ENCODE peak calls at places on chromosome 15, in eight cellular contexts. S is A673, O is right lobe of liver, T is lower lobe of right lung, A is colonic mucosa, W is suprapubic skin, D is fibroblast of lung, Y is IMR-90. Q is an unnamed sample.

GRCh38 chr15:80779658-80780415 is 667 bp downstream of the CEMIP start:
- DNase-seq in S (peak; percentile 31), O (peak; percentile 28), T (no peak), A (peak; percentile 33), W (no peak), D (peak; percentile 45), Y (peak; percentile 43), Q (peak; percentile 31)

GRCh38 chr15:35000511-35000910 is 12.4 kb upstream of the ZNF770 start:
- DNase-seq in S (no peak), O (peak; percentile 25), T (no peak), A (no peak), W (no peak), D (peak; percentile 84), Y (peak; percentile 79), Q (peak; percentile 69)

GRCh38 chr15:43941555-43941954 is 114.8 kb downstream of the WDR76 start:
- DNase-seq in S (no peak), O (no peak), T (no peak), A (no peak), W (no peak), D (no peak), Y (no peak), Q (no peak)

GRCh38 chr15:92449476-92449875 is 55.8 kb downstream of the ST8SIA2 start:
- DNase-seq in S (no peak), O (no peak), T (no peak), A (no peak), W (no peak), D (peak; percentile 84), Y (peak; percentile 15), Q (no peak)

GRCh38 chr15:71934446-71934845 is 124.1 kb downstream of the NR2E3 start:
- DNase-seq in S (no peak), O (no peak), T (no peak), A (no peak), W (no peak), D (no peak), Y (no peak), Q (no peak)

GRCh38 chr15:89888214-89888804 is 5.5 kb downstream of the AP3S2 start:
- DNase-seq in S (peak; percentile 48), O (no peak), T (no peak), A (peak; percentile 60), W (no peak), D (peak; percentile 66), Y (peak; percentile 90), Q (peak; percentile 68)

GRCh38 chr15:85621096-85621495 is 173.6 kb downstream of the KLHL25 start:
- DNase-seq in S (no peak), O (no peak), T (no peak), A (no peak), W (no peak), D (peak; percentile 48), Y (no peak), Q (no peak)

GRCh38 chr15:59313703-59314332 is 58.9 kb downstream of the MYO1E start:
- DNase-seq in S (no peak), O (peak; percentile 92), T (peak; percentile 87), A (peak; percentile 95), W (peak; percentile 84), D (peak; percentile 83), Y (peak; percentile 47), Q (peak; percentile 77)

GRCh38 chr15:33547876-33548275 is 237.1 kb downstream of the RYR3 start:
- DNase-seq in S (peak; percentile 56), O (no peak), T (peak; percentile 25), A (no peak), W (no peak), D (peak; percentile 46), Y (peak; percentile 55), Q (no peak)

GRCh38 chr15:56894601-56895000 is 23.8 kb upstream of the TCF12 start:
- DNase-seq in S (no peak), O (no peak), T (no peak), A (no peak), W (no peak), D (no peak), Y (no peak), Q (no peak)

GRCh38 chr15:35306361-35306981 is 221.4 kb upstream of the NANOGP8 start:
- DNase-seq in S (peak; percentile 55), O (no peak), T (no peak), A (peak; percentile 73), W (no peak), D (peak; percentile 91), Y (peak; percentile 76), Q (no peak)

GRCh38 chr15:22811640-22812039 is 25.2 kb downstream of the NIPA1 start:
- DNase-seq in S (peak; percentile 21), O (peak; percentile 63), T (no peak), A (peak; percentile 56), W (no peak), D (peak; percentile 13), Y (peak; percentile 12), Q (peak; percentile 67)

GRCh38 chr15:94297543-94297942 is 66.2 kb downstream of the MCTP2 start:
- DNase-seq in S (no peak), O (no peak), T (no peak), A (peak; percentile 32), W (no peak), D (no peak), Y (no peak), Q (peak; percentile 7)

GRCh38 chr15:25676070-25676469 is 187.1 kb downstream of the ATP10A start:
- DNase-seq in S (no peak), O (no peak), T (no peak), A (no peak), W (no peak), D (no peak), Y (no peak), Q (no peak)

GRCh38 chr15:67843571-67844387 is 3.9 kb upstream of the RNU6-1 start:
- DNase-seq in S (no peak), O (no peak), T (no peak), A (no peak), W (no peak), D (peak; percentile 66), Y (peak; percentile 56), Q (no peak)

GRCh38 chr15:36887214-36888017 is 212.9 kb downstream of the MEIS2 start:
- DNase-seq in S (no peak), O (peak; percentile 29), T (no peak), A (no peak), W (no peak), D (peak; percentile 73), Y (no peak), Q (no peak)

GRCh38 chr15:76988874-76989780 is 5.8 kb upstream of the PSTPIP1 start:
- DNase-seq in S (no peak), O (peak; percentile 18), T (no peak), A (no peak), W (peak; percentile 45), D (no peak), Y (no peak), Q (no peak)

GRCh38 chr15:29770796-29771195 is 51.5 kb downstream of the TJP1 start:
- DNase-seq in S (no peak), O (no peak), T (no peak), A (no peak), W (no peak), D (peak; percentile 47), Y (peak; percentile 86), Q (no peak)

GRCh38 chr15:25774871-25775270 is 88.3 kb downstream of the ATP10A start:
- DNase-seq in S (no peak), O (no peak), T (no peak), A (no peak), W (no peak), D (no peak), Y (no peak), Q (no peak)

GRCh38 chr15:38696120-38696727 is 131.6 kb upstream of the RASGRP1 start:
- DNase-seq in S (no peak), O (no peak), T (no peak), A (no peak), W (peak; percentile 60), D (peak; percentile 69), Y (peak; percentile 63), Q (no peak)

GRCh38 chr15:94930945-94931344 is 699.6 kb downstream of the MCTP2 start:
- DNase-seq in S (no peak), O (no peak), T (no peak), A (no peak), W (no peak), D (no peak), Y (no peak), Q (no peak)

GRCh38 chr15:82537351-82537908 is 2.8 kb downstream of the RPS17 start:
- DNase-seq in S (no peak), O (no peak), T (no peak), A (no peak), W (no peak), D (no peak), Y (no peak), Q (no peak)
- H3K27ac ChIP-seq in S (no peak overlapping the region), O (no peak overlapping the region), T (no peak overlapping the region), A (no peak overlapping the region), W (no peak overlapping the region), D (no peak overlapping the region), Y (no peak overlapping the region), Q (no peak overlapping the region)

DNA sequence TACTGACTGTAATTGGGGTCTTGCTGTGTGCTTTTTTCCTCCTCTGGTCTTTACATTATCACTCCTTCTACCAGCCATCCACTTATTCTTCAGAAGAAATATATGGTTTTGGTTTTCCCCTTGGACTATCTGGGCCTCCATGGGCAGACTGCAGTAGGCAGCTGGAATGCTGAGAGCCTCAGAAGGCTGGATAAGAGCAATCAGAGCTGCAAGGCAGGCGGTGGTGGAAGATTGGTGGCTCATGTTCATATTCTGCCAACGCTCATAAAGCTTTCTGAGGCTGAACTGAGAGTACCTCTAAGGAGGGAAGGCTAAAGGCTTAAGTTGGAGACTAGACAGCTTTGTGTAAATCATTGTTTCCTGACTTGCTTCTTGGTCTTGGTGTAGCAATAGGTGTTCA is 5.7 kb upstream of the RPLP1 start:
- DNase-seq in S (no peak), O (no peak), T (no peak), A (no peak), W (no peak), D (no peak), Y (no peak), Q (no peak)
- TF ChIP-seq CTCF in S (no peak), O (no peak), T (no peak), A (no peak), W (no peak), D (no peak), Y (no peak), Q (no peak)

DNA sequence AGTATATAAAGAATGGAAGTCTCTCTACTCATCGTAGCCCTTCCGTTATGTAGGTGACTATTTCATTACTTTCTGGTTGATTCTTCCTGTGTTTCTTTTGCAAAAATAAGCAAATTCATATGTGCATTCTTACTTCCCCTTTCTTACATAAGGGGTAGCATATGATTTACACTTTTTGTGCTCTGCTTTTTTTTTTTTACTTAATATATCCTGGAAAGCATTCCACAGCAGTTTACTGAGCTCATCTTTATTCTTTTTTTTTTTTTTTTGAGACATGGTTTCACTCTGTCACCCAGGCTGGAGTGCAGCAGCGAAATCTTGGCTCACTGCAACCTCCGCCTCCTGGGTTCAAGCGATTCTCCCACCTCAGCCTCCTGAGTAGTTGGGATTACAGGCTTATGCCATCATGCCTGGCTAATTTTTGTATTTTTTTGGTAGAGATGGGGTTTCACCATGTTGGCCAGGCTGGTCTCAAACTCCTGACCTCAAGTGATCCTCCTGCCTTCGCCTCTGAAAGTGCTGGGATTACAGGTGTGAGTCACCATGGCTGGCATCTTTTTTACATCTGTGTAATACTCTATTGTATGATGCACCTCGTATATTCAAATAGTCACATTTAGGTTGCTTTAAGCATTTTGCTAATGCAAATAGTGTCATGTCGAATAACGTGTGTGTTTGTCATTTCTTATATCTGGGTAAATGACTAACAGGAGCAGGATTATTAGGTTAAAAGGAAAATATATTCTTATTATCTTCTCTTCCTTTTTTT is 13.1 kb downstream of the SCAMP5 start:
- DNase-seq in S (no peak), O (no peak), T (no peak), A (no peak), W (no peak), D (no peak), Y (no peak), Q (no peak)
- H3K27ac ChIP-seq in S (no peak overlapping the region), O (no peak overlapping the region), T (no peak overlapping the region), A (peak overlapping the region; percentile 40), W (no peak overlapping the region), D (no peak overlapping the region), Y (no peak overlapping the region), Q (no peak overlapping the region)

GRCh38 chr15:79340315-79340602 is 29.3 kb downstream of the TMED3 start:
- DNase-seq in S (no peak), O (no peak), T (no peak), A (no peak), W (no peak), D (no peak), Y (no peak), Q (no peak)
- TF ChIP-seq CTCF in S (no peak), O (no peak), T (no peak), A (no peak), W (no peak), D (no peak), Y (no peak), Q (no peak)